ENCODE peak calls at places on chromosome 17, in eight cellular contexts. G is CD4-positive, alpha-beta T cell; X is upper lobe of left lung; Q is stomach; S is cardiac muscle cell; N is GM13977; E is glutamatergic neuron; K is activated CD8-positive, alpha-beta T cell treated with anti-CD3 and anti-CD28 coated beads for 36 hours. Z is an unnamed sample.

GRCh38 chr17:11493947-11494346 is 104.3 kb upstream of the DNAH9 start:
- DNase-seq in E (no peak), X (no peak), Q (no peak), G (no peak), N (no peak), S (no peak), K (no peak), Z (peak; percentile 32)

GRCh38 chr17:20721151-20721550 is 141.6 kb downstream of the CDRT15L2 start:
- DNase-seq in E (no peak), G (no peak), S (no peak), K (no peak), Q (no peak), X (no peak), N (no peak), Z (no peak)

GRCh38 chr17:29068828-29069227 is 25.9 kb downstream of the PIPOX start:
- DNase-seq in S (no peak), N (no peak), X (no peak), E (no peak), K (no peak), G (no peak), Q (no peak), Z (no peak)

GRCh38 chr17:46773676-46774075 is 44.8 kb downstream of the WNT3 start:
- DNase-seq in K (no peak), Q (no peak), N (no peak), X (no peak), G (no peak), E (no peak), S (no peak), Z (no peak)

GRCh38 chr17:15260376-15261062 is 4.6 kb downstream of the PMP22 start:
- DNase-seq in S (peak; percentile 89), E (peak; percentile 88), G (peak; percentile 15), N (peak; percentile 77), K (peak; percentile 72), Q (peak; percentile 84), X (peak; percentile 98), Z (peak; percentile 97)

GRCh38 chr17:81428121-81428515 is 32.9 kb downstream of the BAHCC1 start:
- DNase-seq in X (peak; percentile 81), E (no peak), G (no peak), K (peak; percentile 55), Q (peak; percentile 79), N (no peak), S (no peak), Z (no peak)

GRCh38 chr17:1557355-1558095 is 5.1 kb downstream of the PITPNA start:
- DNase-seq in N (no peak), K (no peak), X (no peak), E (no peak), S (no peak), G (no peak), Q (no peak), Z (no peak)

GRCh38 chr17:17758443-17758842 is 77.2 kb downstream of the RAI1 start:
- DNase-seq in Q (no peak), K (no peak), X (no peak), E (no peak), G (no peak), S (no peak), N (no peak), Z (no peak)

GRCh38 chr17:1643293-1643998 is 2.1 kb downstream of the SCARF1 start:
- DNase-seq in S (peak; percentile 70), Q (peak; percentile 92), N (peak; percentile 88), K (peak; percentile 67), E (peak; percentile 62), G (peak; percentile 65), X (peak; percentile 93), Z (no peak)

GRCh38 chr17:37671813-37672544 is 28.7 kb upstream of the DDX52 start:
- DNase-seq in S (no peak), Q (no peak), K (no peak), G (no peak), E (no peak), X (no peak), N (no peak), Z (no peak)

GRCh38 chr17:81110488-81111040 is 54.7 kb upstream of the PVALEF start:
- DNase-seq in E (no peak), S (no peak), G (no peak), N (no peak), K (no peak), Q (no peak), X (no peak), Z (no peak)

GRCh38 chr17:79188048-79188447 is 113.4 kb downstream of the ENGASE start:
- DNase-seq in K (peak; percentile 31), G (no peak), S (peak; percentile 42), E (peak; percentile 85), Q (no peak), X (no peak), N (peak; percentile 81), Z (no peak)

GRCh38 chr17:67606471-67606870 is 111.3 kb upstream of the NOL11 start:
- DNase-seq in S (no peak), N (no peak), E (no peak), G (no peak), Q (peak; percentile 90), K (no peak), X (no peak), Z (no peak)

GRCh38 chr17:17692353-17693252 is 11.3 kb downstream of the RAI1 start:
- DNase-seq in E (no peak), X (no peak), K (no peak), N (no peak), S (no peak), Q (no peak), G (no peak), Z (no peak)

GRCh38 chr17:75224983-75225382 is 19.5 kb downstream of the NUP85 start:
- DNase-seq in K (no peak), Q (no peak), E (no peak), S (no peak), N (no peak), G (no peak), X (peak; percentile 54), Z (no peak)

GRCh38 chr17:4594406-4595349 is 10.3 kb downstream of the SMTNL2 start:
- DNase-seq in Q (peak; percentile 67), K (peak; percentile 64), N (peak; percentile 66), E (peak; percentile 59), S (peak; percentile 58), X (peak; percentile 87), G (peak; percentile 29), Z (no peak)

GRCh38 chr17:46977750-46978488 is 1.1 kb downstream of the RPRML start:
- DNase-seq in X (peak; percentile 47), G (no peak), N (no peak), E (peak; percentile 44), K (no peak), Q (no peak), S (no peak), Z (no peak)

GRCh38 chr17:68351395-68351794 is 60.1 kb downstream of the ARSG start:
- DNase-seq in X (no peak), E (no peak), S (no peak), N (no peak), Q (no peak), K (no peak), G (no peak), Z (no peak)

GRCh38 chr17:409848-410673 is 57.5 kb upstream of the RPH3AL start:
- DNase-seq in K (peak; percentile 100), G (peak; percentile 99), S (peak; percentile 100), Q (peak; percentile 100), X (peak; percentile 100), N (peak; percentile 98), E (peak; percentile 99), Z (peak; percentile 100)

GRCh38 chr17:71494045-71494444 is 626.8 kb upstream of the SOX9 start:
- DNase-seq in G (no peak), S (no peak), X (no peak), E (no peak), N (no peak), K (no peak), Q (no peak), Z (no peak)

GRCh38 chr17:9878791-9879525 is 26.1 kb downstream of the RCVRN start:
- DNase-seq in E (no peak), X (no peak), N (no peak), G (no peak), S (no peak), Q (no peak), K (no peak), Z (no peak)

GRCh38 chr17:76715462-76715830 is 4.7 kb upstream of the MXRA7 start:
- DNase-seq in N (no peak), K (no peak), G (no peak), E (no peak), Q (no peak), X (no peak), S (no peak), Z (no peak)

GRCh38 chr17:51015145-51015558 is 105.5 kb downstream of the SPAG9 start:
- DNase-seq in Q (no peak), N (no peak), E (no peak), X (no peak), G (no peak), K (no peak), S (no peak), Z (no peak)

GRCh38 chr17:51016099-51016498 is 104.6 kb downstream of the SPAG9 start:
- DNase-seq in G (no peak), E (no peak), S (no peak), N (no peak), Q (no peak), X (no peak), K (no peak), Z (no peak)

GRCh38 chr17:51014129-51014528 is 106.5 kb downstream of the SPAG9 start:
- DNase-seq in E (no peak), X (no peak), N (no peak), Q (no peak), S (no peak), G (no peak), K (no peak), Z (no peak)

GRCh38 chr17:51012538-51012937 is 108.1 kb downstream of the SPAG9 start:
- DNase-seq in K (no peak), Q (no peak), E (no peak), X (no peak), G (no peak), S (no peak), N (no peak), Z (no peak)

GRCh38 chr17:51013322-51013721 is 107.3 kb downstream of the SPAG9 start:
- DNase-seq in S (no peak), N (no peak), G (no peak), X (no peak), E (no peak), K (no peak), Q (no peak), Z (no peak)
- TF ChIP-seq CTCF in S (no peak), N (no peak), G (no peak), X (no peak), E (no peak), K (no peak), Q (no peak), Z (no peak)

GRCh38 chr17:36486204-36487194 is at the start of gene ZNHIT3:
- DNase-seq in Q (peak; percentile 93), G (peak; percentile 89), E (peak; percentile 91), K (peak; percentile 96), S (peak; percentile 96), N (peak; percentile 98), X (peak; percentile 96), Z (peak; percentile 95)
- TF ChIP-seq CTCF in Q (no peak), G (no peak), E (no peak), K (no peak), S (no peak), N (no peak), X (no peak), Z (no peak)

GRCh38 chr17:54015734-54016133 is 193.0 kb downstream of the KIF2B start:
- DNase-seq in E (no peak), Q (no peak), K (no peak), G (no peak), S (no peak), X (no peak), N (no peak), Z (no peak)

GRCh38 chr17:54021418-54021817 is 198.7 kb downstream of the KIF2B start:
- DNase-seq in N (no peak), Q (no peak), G (no peak), S (no peak), X (no peak), K (no peak), E (no peak), Z (no peak)
- TF ChIP-seq CTCF in N (no peak), Q (no peak), G (no peak), S (no peak), X (no peak), K (no peak), E (no peak), Z (no peak)

GRCh38 chr17:6853764-6854442 is 22.4 kb upstream of the TEKT1 start:
- DNase-seq in X (no peak), Q (no peak), G (no peak), K (peak; percentile 43), N (no peak), S (no peak), E (no peak), Z (no peak)
- TF ChIP-seq CTCF in X (no peak), Q (no peak), G (no peak), K (peak; percentile 43), N (peak; percentile 34), S (peak; percentile 40), E (peak; percentile 34), Z (peak; percentile 13)

Z was measured in osteocyte.